ENCODE peak calls at places on chromosomes 1 and 21, in five cellular contexts. S is HTR-8/SVneo, V is cardiac septum, L is left ventricle myocardium superior, A is AG08396. D is an unnamed sample.
A peak's percentile ranks its signal among the peaks of the same experiment; 100 is the strongest.

GRCh38 chr1:89889336-89889640 is 68.5 kb downstream of the LRRC8D start:
- DNase-seq in A (no peak), V (no peak), L (no peak), S (no peak), D (no peak)

GRCh38 chr1:213089924-213090677 is 39.1 kb downstream of the RPS6KC1 start:
- DNase-seq in V (no peak), A (no peak), S (no peak), L (no peak), D (no peak)

GRCh38 chr21:42688841-42689371 is 35.5 kb downstream of the PDE9A start:
- DNase-seq in A (no peak), L (no peak), V (no peak), S (no peak), D (no peak)

GRCh38 chr1:119040906-119041305 is 52.8 kb upstream of the TBX15 start:
- DNase-seq in A (peak; percentile 38), S (no peak), L (peak; percentile 27), V (no peak), D (no peak)

GRCh38 chr21:46048926-46049889 is 48.7 kb upstream of the COL6A2 start:
- DNase-seq in A (peak; percentile 89), V (peak; percentile 87), L (peak; percentile 91), S (peak; percentile 54), D (no peak)

GRCh38 chr1:115426271-115426771 is 88.3 kb upstream of the NGF start:
- DNase-seq in S (peak; percentile 27), V (peak; percentile 78), A (peak; percentile 61), L (peak; percentile 73), D (peak; percentile 31)

GRCh38 chr1:212699104-212699838 is 369 bp downstream of the BATF3 start:
- DNase-seq in S (peak; percentile 62), V (peak; percentile 80), A (peak; percentile 80), L (peak; percentile 58), D (peak; percentile 58)

GRCh38 chr21:14675774-14676530 is 129.8 kb upstream of the SAMSN1 start:
- DNase-seq in S (no peak), V (no peak), L (no peak), A (no peak), D (peak; percentile 20)

GRCh38 chr1:66563094-66563800 is 29.3 kb downstream of the SGIP1 start:
- DNase-seq in S (peak; percentile 29), L (no peak), V (no peak), A (peak; percentile 63), D (peak; percentile 97)

GRCh38 chr21:45982256-45982757 is 737 bp downstream of the COL6A1 start:
- DNase-seq in V (peak; percentile 68), S (no peak), L (peak; percentile 48), A (no peak), D (no peak)

GRCh38 chr21:45037986-45038385 is 36.4 kb upstream of the ADARB1 start:
- DNase-seq in V (no peak), L (no peak), A (no peak), S (no peak), D (no peak)

GRCh38 chr1:224223819-224224714 is 41.0 kb downstream of the DEGS1 start:
- DNase-seq in A (peak; percentile 69), L (no peak), V (no peak), S (no peak), D (peak; percentile 84)

GRCh38 chr1:178048426-178048825 is 45.5 kb upstream of the RASAL2 start:
- DNase-seq in L (no peak), S (no peak), A (no peak), V (no peak), D (no peak)

GRCh38 chr1:115624859-115625258 is 16.9 kb upstream of the VANGL1 start:
- DNase-seq in S (no peak), L (no peak), A (no peak), V (no peak), D (no peak)